ENCODE peak calls at places on chromosomes 3 and 15, in ten cellular contexts. Y, U, V, Q, Z, P, G, N, B and K are unnamed samples.

GRCh38 chr3:16060358-16060852 is 114.1 kb upstream of the GALNT15 start:
- DNase-seq in Y (peak), U (peak), V (no peak), Q (peak), Z (no peak), P (peak), G (peak), N (peak), B (peak), K (no peak)

GRCh38 chr3:144394052-144394451 is 422.4 kb downstream of the DIPK2A start:
- DNase-seq in Y (no peak), U (no peak), V (no peak), Q (peak), Z (no peak), P (no peak), G (no peak), N (peak), B (no peak), K (no peak)

GRCh38 chr3:107216711-107217110 is 160.5 kb upstream of the CCDC54 start:
- DNase-seq in Y (no peak), U (no peak), V (no peak), Q (peak), Z (no peak), P (no peak), G (no peak), N (peak), B (no peak), K (no peak)

GRCh38 chr15:96264801-96265515 is 65.5 kb upstream of the NR2F2 start:
- DNase-seq in Y (peak), U (no peak), V (peak), Q (peak), Z (no peak), P (no peak), G (peak), N (peak), B (no peak), K (no peak)

GRCh38 chr3:5012398-5012797 is 33.2 kb downstream of the BHLHE40 start:
- DNase-seq in Y (no peak), U (no peak), V (no peak), Q (no peak), Z (no peak), P (no peak), G (no peak), N (no peak), B (no peak), K (no peak)

GRCh38 chr3:140910860-140911259 is 30.8 kb upstream of the SLC25A36 start:
- DNase-seq in Y (no peak), U (no peak), V (peak), Q (peak), Z (no peak), P (no peak), G (peak), N (no peak), B (no peak), K (no peak)

GRCh38 chr3:10232138-10232537 is 16.1 kb upstream of the TATDN2 start:
- DNase-seq in Y (no peak), U (no peak), V (no peak), Q (no peak), Z (no peak), P (no peak), G (no peak), N (no peak), B (no peak), K (no peak)

GRCh38 chr15:85407421-85408269 is 27.2 kb downstream of the AKAP13 start:
- DNase-seq in Y (no peak), U (no peak), V (no peak), Q (peak), Z (no peak), P (no peak), G (no peak), N (peak), B (no peak), K (peak)

GRCh38 chr3:156587767-156588069 is 32.8 kb upstream of the SSR3 start:
- DNase-seq in Y (no peak), U (no peak), V (no peak), Q (no peak), Z (no peak), P (no peak), G (no peak), N (no peak), B (no peak), K (no peak)

GRCh38 chr3:186098740-186099139 is 10.1 kb downstream of the ETV5 start:
- DNase-seq in Y (no peak), U (no peak), V (no peak), Q (peak), Z (no peak), P (no peak), G (no peak), N (peak), B (no peak), K (no peak)

GRCh38 chr15:90539789-90540188 is 10.1 kb downstream of the CRTC3 start:
- DNase-seq in Y (no peak), U (no peak), V (no peak), Q (no peak), Z (peak), P (no peak), G (no peak), N (no peak), B (no peak), K (no peak)

GRCh38 chr3:119304201-119304713 is 10.1 kb downstream of the ARHGAP31 start:
- DNase-seq in Y (peak), U (no peak), V (no peak), Q (peak), Z (no peak), P (no peak), G (no peak), N (peak), B (no peak), K (no peak)

GRCh38 chr15:88401972-88402656 is 65.1 kb downstream of the MRPL46 start:
- DNase-seq in Y (peak), U (no peak), V (peak), Q (peak), Z (peak), P (no peak), G (no peak), N (no peak), B (no peak), K (no peak)

GRCh38 chr15:57061281-57061680 is 142.8 kb downstream of the TCF12 start:
- DNase-seq in Y (no peak), U (no peak), V (no peak), Q (peak), Z (no peak), P (no peak), G (no peak), N (peak), B (no peak), K (no peak)

GRCh38 chr15:57061696-57062095 is 143.3 kb downstream of the TCF12 start:
- DNase-seq in Y (no peak), U (no peak), V (no peak), Q (peak), Z (no peak), P (no peak), G (no peak), N (no peak), B (no peak), K (no peak)

GRCh38 chr15:57057134-57057930 is 138.9 kb downstream of the TCF12 start:
- DNase-seq in Y (no peak), U (no peak), V (no peak), Q (no peak), Z (no peak), P (no peak), G (no peak), N (no peak), B (no peak), K (no peak)

GRCh38 chr15:57064033-57064432 is 145.6 kb downstream of the TCF12 start:
- DNase-seq in Y (no peak), U (no peak), V (no peak), Q (peak), Z (no peak), P (no peak), G (no peak), N (no peak), B (no peak), K (no peak)

DNA sequence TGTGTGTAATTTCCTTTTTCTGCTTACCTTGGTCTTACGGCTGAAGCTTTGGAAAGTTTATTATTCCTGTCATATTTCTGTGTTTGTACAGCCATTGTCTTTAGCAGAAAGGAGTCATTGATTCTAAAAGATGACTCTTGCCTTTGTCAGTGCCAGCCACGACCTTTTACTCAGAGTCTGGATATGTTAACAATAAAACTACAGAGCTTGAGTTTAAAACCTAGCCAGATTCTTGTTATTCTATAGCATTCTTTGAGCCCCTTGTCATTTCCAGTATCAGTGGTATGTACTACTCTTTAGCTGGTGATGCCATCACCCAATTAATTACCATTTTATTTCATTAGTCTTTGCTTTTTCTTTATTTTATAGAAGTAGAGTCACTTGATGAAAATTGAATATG is 142.4 kb downstream of the TCF12 start:
- DNase-seq in Y (no peak), U (no peak), V (no peak), Q (peak), Z (no peak), P (no peak), G (peak), N (peak), B (no peak), K (no peak)
- H3K27ac ChIP-seq in Y (no peak), U (no peak), V (no peak), Q (peak), Z (no peak), P (no peak), G (no peak), N (peak), B (no peak), K (no peak)

GRCh38 chr15:62758952-62759349 is 283.6 kb upstream of the TPM1 start:
- DNase-seq in Y (no peak), U (no peak), V (no peak), Q (peak), Z (no peak), P (no peak), G (no peak), N (no peak), B (no peak), K (no peak)
- H3K27ac ChIP-seq in Y (peak), U (peak), V (no peak), Q (peak), Z (no peak), P (peak), G (no peak), N (peak), B (no peak), K (no peak)

GRCh38 chr15:66876423-66876730 is 174.3 kb downstream of the SMAD6 start:
- DNase-seq in Y (no peak), U (no peak), V (no peak), Q (no peak), Z (no peak), P (no peak), G (no peak), N (no peak), B (no peak), K (no peak)

GRCh38 chr15:66878761-66879160 is 176.7 kb downstream of the SMAD6 start:
- DNase-seq in Y (peak), U (no peak), V (peak), Q (no peak), Z (no peak), P (no peak), G (no peak), N (no peak), B (no peak), K (no peak)

GRCh38 chr15:66875588-66876422 is 173.8 kb downstream of the SMAD6 start:
- DNase-seq in Y (peak), U (no peak), V (no peak), Q (peak), Z (no peak), P (no peak), G (no peak), N (no peak), B (no peak), K (no peak)

GRCh38 chr15:66877558-66878285 is 175.7 kb downstream of the SMAD6 start:
- DNase-seq in Y (peak), U (no peak), V (no peak), Q (no peak), Z (no peak), P (no peak), G (no peak), N (no peak), B (no peak), K (no peak)

DNA sequence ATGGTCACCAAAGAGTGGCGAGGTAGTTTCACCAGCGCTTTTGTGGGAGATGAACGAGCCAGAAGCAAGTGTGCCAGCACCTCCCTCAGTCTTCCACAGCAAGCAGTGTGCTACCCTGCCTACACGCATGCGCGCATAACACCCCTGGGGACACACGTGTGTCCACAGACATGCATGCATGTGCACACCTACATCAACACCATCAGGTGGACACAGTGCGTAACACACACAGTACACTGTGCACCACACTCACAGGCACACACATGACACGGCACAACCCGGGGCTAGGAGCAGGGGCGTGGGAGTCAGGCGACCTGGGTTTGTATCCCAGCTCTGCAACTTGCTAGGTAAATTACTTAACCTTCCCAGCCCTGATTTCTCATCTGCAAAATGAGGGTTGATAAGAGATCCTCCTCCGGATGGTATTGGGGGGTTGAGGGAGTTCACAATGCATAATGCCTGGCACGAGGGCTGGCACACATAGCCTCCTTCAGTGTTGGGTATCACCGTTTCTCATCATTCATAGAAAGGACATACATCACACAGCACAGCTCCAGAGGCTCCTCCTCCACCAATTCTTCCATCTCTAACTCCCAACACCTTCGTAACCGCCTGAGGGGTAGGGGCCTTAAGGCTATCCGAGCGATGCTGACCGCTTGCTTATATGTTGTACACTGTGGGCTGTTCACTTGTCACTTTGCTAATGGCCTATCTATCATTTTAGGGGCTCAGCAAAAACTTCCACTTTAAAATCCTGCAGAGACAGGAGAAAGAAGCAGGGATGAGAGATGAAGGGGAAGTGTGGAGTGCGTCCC is 174.9 kb downstream of the SMAD6 start:
- DNase-seq in Y (peak), U (no peak), V (no peak), Q (no peak), Z (no peak), P (no peak), G (no peak), N (no peak), B (no peak), K (no peak)
- H3K27ac ChIP-seq in Y (peak), U (no peak), V (no peak), Q (no peak), Z (no peak), P (no peak), G (no peak), N (no peak), B (no peak), K (no peak)

GRCh38 chr3:14631687-14632444 is 19.7 kb upstream of the CCDC174 start:
- DNase-seq in Y (no peak), U (no peak), V (no peak), Q (no peak), Z (no peak), P (no peak), G (no peak), N (no peak), B (no peak), K (no peak)

GRCh38 chr3:14632445-14632930 is 19.1 kb upstream of the CCDC174 start:
- DNase-seq in Y (no peak), U (no peak), V (no peak), Q (no peak), Z (no peak), P (no peak), G (no peak), N (no peak), B (no peak), K (no peak)

GRCh38 chr3:14628406-14628805 is 23.2 kb upstream of the CCDC174 start:
- DNase-seq in Y (no peak), U (no peak), V (no peak), Q (no peak), Z (no peak), P (no peak), G (no peak), N (no peak), B (no peak), K (no peak)

GRCh38 chr3:14631101-14631497 is 20.5 kb upstream of the CCDC174 start:
- DNase-seq in Y (no peak), U (no peak), V (no peak), Q (no peak), Z (no peak), P (no peak), G (no peak), N (no peak), B (no peak), K (no peak)

GRCh38 chr3:14630404-14631100 is 21.0 kb upstream of the CCDC174 start:
- DNase-seq in Y (no peak), U (no peak), V (no peak), Q (no peak), Z (no peak), P (no peak), G (no peak), N (no peak), B (no peak), K (no peak)
- H3K27ac ChIP-seq in Y (no peak), U (no peak), V (no peak), Q (no peak), Z (no peak), P (no peak), G (no peak), N (no peak), B (no peak), K (no peak)

DNA sequence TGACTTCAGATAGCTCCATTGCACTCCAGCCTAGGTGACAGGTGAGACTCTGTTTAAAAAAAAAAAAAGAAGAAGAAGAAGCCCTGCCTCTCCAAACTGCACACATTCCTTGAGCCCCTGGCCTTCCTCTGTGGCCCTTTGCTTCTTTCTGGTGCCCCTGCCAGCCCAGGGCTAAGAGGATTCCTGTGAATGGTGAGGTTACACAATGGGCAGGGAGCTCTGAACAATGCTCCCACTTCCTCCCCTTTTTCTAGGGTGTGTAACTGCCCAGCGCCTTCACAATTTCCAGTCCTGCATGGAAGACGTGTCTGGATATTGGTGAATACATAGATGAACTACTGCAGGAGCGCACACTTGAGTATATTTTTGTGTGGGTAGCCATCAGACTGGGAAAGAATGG is 3.6 kb upstream of the AMOTL2 start:
- DNase-seq in Y (no peak), U (no peak), V (no peak), Q (no peak), Z (no peak), P (no peak), G (no peak), N (no peak), B (no peak), K (no peak)
- H3K27ac ChIP-seq in Y (no peak), U (no peak), V (no peak), Q (no peak), Z (no peak), P (no peak), G (no peak), N (no peak), B (no peak), K (no peak)

DNA sequence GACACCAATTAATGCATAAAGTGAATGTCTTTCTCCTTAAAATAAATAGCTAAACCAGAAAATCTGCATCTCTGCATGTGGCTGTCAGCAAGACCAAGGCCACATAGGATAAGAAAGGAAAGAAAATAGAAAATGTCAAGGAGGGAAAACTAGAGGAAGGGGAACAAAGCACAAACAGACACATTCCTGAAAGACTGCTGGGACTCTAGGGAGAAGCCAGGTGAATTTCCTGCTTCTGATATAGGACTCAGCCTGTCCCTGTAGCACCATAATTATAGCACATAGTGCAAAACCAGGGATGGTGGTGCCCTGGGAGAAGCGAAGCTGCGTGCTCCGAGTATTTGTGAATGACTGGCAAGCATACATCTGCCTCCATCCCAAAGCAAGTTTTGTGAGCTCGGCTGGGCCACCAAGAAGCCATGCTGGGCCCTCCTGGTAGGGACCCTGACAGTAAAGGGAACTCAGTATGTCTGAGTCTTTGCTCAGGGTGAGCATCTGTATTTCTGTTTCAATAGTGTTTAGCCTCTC is 14.2 kb downstream of the FSTL1 start:
- DNase-seq in Y (no peak), U (no peak), V (no peak), Q (no peak), Z (no peak), P (no peak), G (no peak), N (no peak), B (no peak), K (no peak)
- H3K27ac ChIP-seq in Y (peak), U (no peak), V (peak), Q (peak), Z (no peak), P (no peak), G (no peak), N (no peak), B (peak), K (no peak)

GRCh38 chr3:33790091-33790490 is 8.3 kb upstream of the PDCD6IP start:
- DNase-seq in Y (no peak), U (no peak), V (no peak), Q (no peak), Z (no peak), P (no peak), G (no peak), N (no peak), B (no peak), K (no peak)

GRCh38 chr3:33789183-33789954 is 9.1 kb upstream of the PDCD6IP start:
- DNase-seq in Y (no peak), U (no peak), V (no peak), Q (no peak), Z (no peak), P (no peak), G (no peak), N (no peak), B (no peak), K (no peak)

GRCh38 chr3:33786565-33787327 is 11.7 kb upstream of the PDCD6IP start:
- DNase-seq in Y (no peak), U (no peak), V (peak), Q (no peak), Z (no peak), P (no peak), G (no peak), N (peak), B (no peak), K (no peak)

GRCh38 chr3:33791477-33792166 is 6.8 kb upstream of the PDCD6IP start:
- DNase-seq in Y (no peak), U (no peak), V (no peak), Q (peak), Z (no peak), P (peak), G (no peak), N (no peak), B (no peak), K (no peak)

DNA sequence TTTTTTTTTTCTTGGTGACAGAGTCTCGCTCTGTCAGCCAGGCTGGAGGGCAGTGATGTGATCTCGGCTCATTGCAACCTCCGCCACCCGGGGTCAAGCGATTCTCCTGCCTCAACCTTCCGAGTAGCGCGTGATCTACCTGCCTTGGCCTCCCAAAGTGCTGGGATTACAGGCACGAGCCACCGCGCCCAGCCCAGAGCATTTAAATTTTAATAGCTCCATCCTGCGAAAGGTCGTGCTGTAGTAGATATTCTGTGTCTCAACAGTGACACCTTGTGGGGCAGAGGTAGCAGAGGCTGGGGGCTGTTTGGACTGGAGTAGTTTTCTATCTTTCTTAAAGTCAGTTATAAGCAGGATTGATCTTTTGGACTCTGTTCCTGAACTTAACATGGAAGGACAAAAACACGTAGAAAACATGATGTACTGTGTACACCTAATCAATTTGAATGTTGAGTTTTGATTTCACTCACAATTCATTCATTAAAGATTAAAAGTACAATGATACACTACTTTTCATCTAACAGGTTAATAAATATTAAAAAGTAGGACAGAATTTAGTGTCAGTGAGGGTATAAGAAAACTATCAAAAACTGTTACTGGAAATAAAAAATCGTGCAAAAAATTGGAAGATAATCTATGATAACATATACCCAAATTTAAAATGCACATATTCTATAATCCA is 11.0 kb upstream of the PDCD6IP start:
- DNase-seq in Y (no peak), U (peak), V (peak), Q (peak), Z (peak), P (peak), G (peak), N (peak), B (peak), K (peak)
- H3K27ac ChIP-seq in Y (no peak), U (no peak), V (no peak), Q (no peak), Z (no peak), P (no peak), G (no peak), N (no peak), B (no peak), K (no peak)

GRCh38 chr3:139434764-139435291 is 41.5 kb downstream of the RBP2 start:
- DNase-seq in Y (peak), U (no peak), V (no peak), Q (peak), Z (no peak), P (no peak), G (no peak), N (no peak), B (peak), K (no peak)
- H3K27ac ChIP-seq in Y (no peak), U (no peak), V (no peak), Q (no peak), Z (no peak), P (no peak), G (no peak), N (no peak), B (no peak), K (no peak)